ENCODE peak calls at places on chromosomes 13 and 19, in ten cellular contexts. L is astrocyte; H is H1; V is CD4-positive, CD25-positive, alpha-beta regulatory T cell; O is hepatocyte; A is mesendoderm; G is Caco-2; Q is aorta; B is CD4-positive, alpha-beta memory T cell; P is pancreas. N is an unnamed sample.

GRCh38 chr13:45082964-45083363 is 37.3 kb upstream of the GTF2F2 start:
- DNase-seq in L (peak; percentile 70), H (no peak), V (no peak), O (no peak), A (no peak), G (no peak), Q (no peak), B (no peak), P (no peak), N (peak; percentile 83)

GRCh38 chr19:42345191-42345812 is 19.9 kb downstream of the MEGF8 start:
- DNase-seq in L (no peak), H (no peak), V (no peak), O (peak; percentile 37), A (no peak), G (no peak), Q (no peak), B (no peak), P (no peak), N (no peak)

GRCh38 chr13:26601669-26602068 is 44.2 kb downstream of the WASF3 start:
- DNase-seq in L (peak; percentile 49), H (no peak), V (no peak), O (no peak), A (peak; percentile 73), G (no peak), Q (no peak), B (no peak), P (no peak), N (peak; percentile 22)

GRCh38 chr19:48997972-48998371 is 4.3 kb downstream of the RUVBL2 start:
- DNase-seq in L (no peak), H (peak; percentile 93), V (peak; percentile 39), O (peak; percentile 74), A (peak; percentile 86), G (peak; percentile 79), Q (no peak), B (no peak), P (no peak), N (peak; percentile 55)

GRCh38 chr19:12933287-12934072 is at the start of gene FARSA:
- DNase-seq in L (peak; percentile 77), H (peak; percentile 88), V (peak; percentile 83), O (peak; percentile 95), A (peak; percentile 94), G (peak; percentile 90), Q (peak; percentile 95), B (peak; percentile 79), P (peak; percentile 92), N (peak; percentile 99)

GRCh38 chr19:18176367-18177310 is 3.0 kb downstream of the IFI30 start:
- DNase-seq in L (no peak), H (no peak), V (no peak), O (no peak), A (no peak), G (no peak), Q (no peak), B (no peak), P (no peak), N (no peak)

GRCh38 chr19:43812689-43813088 is 10.4 kb upstream of the LYPD5 start:
- DNase-seq in L (no peak), H (no peak), V (no peak), O (no peak), A (no peak), G (no peak), Q (no peak), B (peak; percentile 22), P (no peak), N (no peak)

GRCh38 chr19:35090795-35091214 is 24.8 kb upstream of the FXYD3 start:
- DNase-seq in L (no peak), H (peak; percentile 72), V (no peak), O (no peak), A (peak; percentile 79), G (no peak), Q (no peak), B (no peak), P (peak; percentile 87), N (peak; percentile 36)

GRCh38 chr13:61880576-61881283 is 465.1 kb upstream of the PCDH20 start:
- DNase-seq in L (no peak), H (no peak), V (no peak), O (peak; percentile 65), A (peak; percentile 83), G (peak; percentile 48), Q (no peak), B (no peak), P (no peak), N (peak; percentile 15)

GRCh38 chr19:10815969-10816635 is 19.9 kb downstream of the TMED1 start:
- DNase-seq in L (no peak), H (no peak), V (no peak), O (peak; percentile 5), A (no peak), G (no peak), Q (no peak), B (no peak), P (no peak), N (peak; percentile 65)

GRCh38 chr13:21909331-21909730 is 238.5 kb downstream of the FGF9 start:
- DNase-seq in L (no peak), H (no peak), V (no peak), O (no peak), A (peak; percentile 26), G (no peak), Q (no peak), B (no peak), P (no peak), N (no peak)

GRCh38 chr13:67148219-67148583 is 81.9 kb downstream of the PCDH9 start:
- DNase-seq in L (peak; percentile 55), H (no peak), V (no peak), O (no peak), A (no peak), G (no peak), Q (no peak), B (no peak), P (no peak), N (no peak)

GRCh38 chr13:57724486-57725272 is 93.1 kb downstream of the PCDH17 start:
- DNase-seq in L (no peak), H (no peak), V (no peak), O (no peak), A (no peak), G (no peak), Q (no peak), B (no peak), P (no peak), N (no peak)

GRCh38 chr19:30236006-30236405 is 136.2 kb upstream of the ZNF536 start:
- DNase-seq in L (no peak), H (no peak), V (no peak), O (no peak), A (no peak), G (no peak), Q (no peak), B (no peak), P (no peak), N (no peak)
- H3K27me3 ChIP-seq in L (no peaks in the 10 kb centered on the region), H (no peaks in the 10 kb centered on the region), V (peaks cover 26% of the 10 kb centered on the region), O (peaks cover 41% of the 10 kb centered on the region), A (no peaks in the 10 kb centered on the region), G (no peaks in the 10 kb centered on the region), Q (no peaks in the 10 kb centered on the region), B (peaks cover 10% of the 10 kb centered on the region), P (no peaks in the 10 kb centered on the region), N (peaks cover 12% of the 10 kb centered on the region)

GRCh38 chr13:112894673-112895481 is 74.1 kb upstream of the MCF2L start:
- DNase-seq in L (no peak), H (peak; percentile 75), V (no peak), O (peak; percentile 41), A (no peak), G (no peak), Q (peak; percentile 44), B (no peak), P (peak; percentile 59), N (no peak)
- H3K27me3 ChIP-seq in L (peaks cover 51% of the 10 kb centered on the region), H (no peaks in the 10 kb centered on the region), V (no peaks in the 10 kb centered on the region), O (no peaks in the 10 kb centered on the region), A (no peaks in the 10 kb centered on the region), G (no peaks in the 10 kb centered on the region), Q (no peaks in the 10 kb centered on the region), B (peaks cover 10% of the 10 kb centered on the region), P (no peaks in the 10 kb centered on the region), N (peaks cover 3% of the 10 kb centered on the region)

GRCh38 chr19:3029070-3029923 is at the start of gene TLE2:
- DNase-seq in L (no peak), H (no peak), V (no peak), O (peak; percentile 44), A (no peak), G (no peak), Q (no peak), B (peak; percentile 20), P (peak; percentile 59), N (no peak)

GRCh38 chr19:3033595-3034193 is 4.6 kb upstream of the TLE2 start:
- DNase-seq in L (no peak), H (no peak), V (no peak), O (no peak), A (no peak), G (no peak), Q (no peak), B (no peak), P (peak; percentile 35), N (no peak)

GRCh38 chr19:3034194-3034844 is 5.2 kb upstream of the TLE2 start:
- DNase-seq in L (peak; percentile 25), H (no peak), V (no peak), O (peak; percentile 48), A (peak; percentile 78), G (peak; percentile 66), Q (no peak), B (peak; percentile 9), P (peak; percentile 39), N (no peak)

GRCh38 chr19:3028305-3029069 is 593 bp downstream of the TLE2 start:
- DNase-seq in L (no peak), H (peak; percentile 67), V (no peak), O (peak; percentile 65), A (peak; percentile 61), G (peak; percentile 57), Q (no peak), B (peak; percentile 14), P (peak; percentile 54), N (no peak)

GRCh38 chr19:3031607-3031867 is 2.5 kb upstream of the TLE2 start:
- DNase-seq in L (no peak), H (no peak), V (no peak), O (no peak), A (no peak), G (no peak), Q (no peak), B (no peak), P (no peak), N (no peak)
- H3K27me3 ChIP-seq in L (peaks cover 44% of the 10 kb centered on the region), H (peaks cover 13% of the 10 kb centered on the region), V (peaks cover 5% of the 10 kb centered on the region), O (no peaks in the 10 kb centered on the region), A (peaks cover 11% of the 10 kb centered on the region), G (no peaks in the 10 kb centered on the region), Q (no peaks in the 10 kb centered on the region), B (no peaks in the 10 kb centered on the region), P (no peaks in the 10 kb centered on the region), N (no peaks in the 10 kb centered on the region)

DNA sequence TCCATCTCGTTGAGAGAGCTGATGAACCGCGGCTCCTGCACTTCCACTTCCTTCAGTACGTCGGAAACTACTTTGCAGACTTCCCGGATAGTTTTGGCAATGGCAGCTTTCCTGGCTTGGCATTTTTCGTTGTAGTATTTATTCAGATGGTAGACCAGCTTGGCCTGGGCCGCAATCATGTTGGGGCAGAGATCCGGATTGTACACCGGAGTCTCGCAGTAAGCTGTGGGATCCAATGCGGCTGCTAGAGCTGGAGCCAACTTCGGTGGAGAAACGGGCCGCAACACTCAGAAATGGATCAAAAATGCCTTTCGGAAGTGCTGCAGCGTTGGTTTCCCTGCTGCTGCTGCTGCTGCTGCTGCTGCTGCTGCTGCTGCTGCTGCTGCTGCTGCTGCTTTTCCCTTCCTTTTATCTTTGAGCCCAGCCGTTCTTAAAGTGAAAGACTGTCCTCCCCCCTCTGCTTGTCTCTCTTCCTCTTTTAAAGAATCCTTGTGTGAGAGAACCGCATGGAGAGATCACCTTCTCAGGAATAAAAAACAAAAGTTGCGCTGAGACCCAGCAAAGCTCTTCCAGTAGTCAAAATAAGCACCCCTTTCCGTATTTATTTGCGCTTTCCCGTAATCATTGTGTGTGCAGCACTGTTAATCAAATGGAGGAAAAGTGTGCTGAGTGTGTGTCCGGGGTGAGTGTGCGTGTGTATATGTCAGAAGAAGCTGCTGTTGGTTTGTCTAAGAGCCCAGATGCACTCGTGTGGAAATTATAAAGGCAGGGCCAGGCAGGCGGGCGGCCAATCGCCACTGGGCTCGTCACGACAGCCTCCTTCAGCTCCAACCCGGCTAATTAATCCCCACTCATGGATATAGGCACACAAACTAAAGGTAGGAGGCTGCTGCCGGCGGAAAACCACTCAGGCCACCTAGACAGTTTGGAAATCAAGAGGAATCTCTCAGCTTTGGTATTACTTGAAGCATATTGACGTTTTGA is at the start of gene MAB21L1:
- DNase-seq in L (peak; percentile 48), H (peak; percentile 59), V (no peak), O (peak; percentile 73), A (peak; percentile 59), G (no peak), Q (no peak), B (no peak), P (no peak), N (peak; percentile 61)
- H3K27me3 ChIP-seq in L (peaks cover 48% of the 10 kb centered on the region), H (peaks cover 46% of the 10 kb centered on the region), V (peaks cover 30% of the 10 kb centered on the region), O (peaks cover 94% of the 10 kb centered on the region), A (peaks cover 36% of the 10 kb centered on the region), G (no peaks in the 10 kb centered on the region), Q (no peaks in the 10 kb centered on the region), B (peaks cover 38% of the 10 kb centered on the region), P (no peaks in the 10 kb centered on the region), N (peaks cover 32% of the 10 kb centered on the region)